ENCODE peak calls at places on chromosomes 16 and 17, in eight cellular contexts. P is A549, V is astrocyte of the spinal cord, N is heart right ventricle, C is neural progenitor cell, B is HCT116, A is NB4, O is kidney. M is an unnamed sample.

GRCh38 chr16:16029431-16030011 is 80.1 kb downstream of the ABCC1 start:
- DNase-seq in V (no peak), P (no peak), A (peak), B (no peak), N (no peak), O (no peak), C (no peak), M (peak)

GRCh38 chr16:72400257-72401078 is 228.5 kb upstream of the PMFBP1 start:
- DNase-seq in B (peak), N (no peak), A (peak), O (no peak), V (peak), P (peak), C (peak), M (peak)

GRCh38 chr16:80200079-80200478 is 340.7 kb upstream of the DYNLRB2 start:
- DNase-seq in V (no peak), B (no peak), C (no peak), O (no peak), A (no peak), N (no peak), P (peak), M (peak)

GRCh38 chr16:77211880-77212735 is 12.9 kb downstream of the SYCE1L start:
- DNase-seq in V (peak), N (peak), P (peak), C (peak), A (peak), B (no peak), O (peak), M (no peak)

GRCh38 chr17:57766307-57766943 is 21.3 kb upstream of the CCDC182 start:
- DNase-seq in C (no peak), O (no peak), V (no peak), P (peak), A (no peak), B (no peak), N (no peak), M (no peak)

GRCh38 chr16:50763211-50763610 is 21.3 kb downstream of the CYLD start:
- DNase-seq in N (no peak), O (no peak), C (no peak), P (no peak), A (no peak), B (no peak), V (no peak), M (peak)

GRCh38 chr17:73414171-73414955 is 102.6 kb upstream of the CDC42EP4 start:
- DNase-seq in P (no peak), V (no peak), N (no peak), A (no peak), O (peak), C (no peak), B (no peak), M (no peak)

GRCh38 chr17:44589316-44590071 is 32.2 kb downstream of the FZD2 start:
- DNase-seq in B (no peak), P (no peak), V (peak), C (no peak), A (no peak), O (peak), N (no peak), M (peak)

GRCh38 chr16:26857371-26857770 is 209.4 kb upstream of the C16orf82 start:
- DNase-seq in O (no peak), A (peak), P (no peak), C (no peak), B (no peak), N (no peak), V (no peak), M (no peak)

GRCh38 chr17:19650826-19651225 is 2.3 kb downstream of the ALDH3A2 start:
- DNase-seq in A (no peak), N (no peak), O (no peak), V (peak), C (no peak), B (no peak), P (no peak), M (no peak)

GRCh38 chr17:2867441-2868424 is 71.5 kb downstream of the RAP1GAP2 start:
- DNase-seq in B (no peak), O (no peak), V (no peak), N (no peak), P (peak), A (peak), C (peak), M (peak)

GRCh38 chr16:87549627-87550509 is 52.4 kb upstream of the JPH3 start:
- DNase-seq in A (no peak), N (no peak), V (no peak), P (no peak), O (no peak), B (no peak), C (no peak), M (no peak)

GRCh38 chr17:22171631-22172030 is 479.3 kb downstream of the KCNJ18 start:
- DNase-seq in N (no peak), A (no peak), P (no peak), B (no peak), V (no peak), C (no peak), O (no peak), M (no peak)

GRCh38 chr17:61425682-61426481 is 26.2 kb downstream of the TBX2 start:
- DNase-seq in C (peak), O (no peak), N (no peak), A (no peak), P (peak), B (peak), V (no peak), M (no peak)

GRCh38 chr17:47203984-47204721 is 5.0 kb upstream of the MYL4 start:
- DNase-seq in P (no peak), A (peak), V (no peak), C (no peak), N (no peak), O (no peak), B (no peak), M (no peak)

GRCh38 chr16:65064131-65064530 is 57.7 kb downstream of the CDH11 start:
- DNase-seq in N (no peak), C (no peak), V (no peak), B (no peak), A (no peak), O (no peak), P (no peak), M (no peak)

GRCh38 chr17:17694229-17695081 is 13.2 kb downstream of the RAI1 start:
- DNase-seq in N (peak), P (peak), O (peak), V (peak), A (peak), C (peak), B (no peak), M (peak)

GRCh38 chr16:10205688-10206087 is 23.5 kb upstream of the GRIN2A start:
- DNase-seq in N (no peak), C (no peak), O (no peak), A (no peak), P (no peak), B (no peak), V (no peak), M (no peak)

GRCh38 chr16:57761957-57762356 is 26.4 kb downstream of the KATNB1 start:
- DNase-seq in A (no peak), P (no peak), B (no peak), N (no peak), O (peak), V (no peak), C (no peak), M (no peak)

GRCh38 chr17:69575346-69575761 is 160.9 kb downstream of the MAP2K6 start:
- DNase-seq in C (peak), O (no peak), V (peak), N (no peak), P (peak), A (no peak), B (no peak), M (peak)

GRCh38 chr16:24701521-24701951 is 27.9 kb upstream of the TNRC6A start:
- DNase-seq in N (no peak), P (peak), B (no peak), O (peak), C (no peak), A (no peak), V (peak), M (peak)

GRCh38 chr17:63587770-63588169 is 12.9 kb upstream of the TACO1 start:
- DNase-seq in P (no peak), B (no peak), C (no peak), A (no peak), V (no peak), N (no peak), O (no peak), M (no peak)

GRCh38 chr16:72612271-72612670 is 435.7 kb downstream of the ZFHX3 start:
- DNase-seq in O (no peak), B (no peak), A (no peak), N (no peak), V (peak), P (no peak), C (no peak), M (peak)

GRCh38 chr16:72111653-72112451 is 18.2 kb downstream of the DHX38 start:
- DNase-seq in N (no peak), P (no peak), O (no peak), V (no peak), B (no peak), A (no peak), C (peak), M (no peak)

GRCh38 chr17:71519285-71519684 is 601.5 kb upstream of the SOX9 start:
- DNase-seq in N (no peak), C (no peak), V (no peak), A (no peak), P (no peak), O (no peak), B (no peak), M (no peak)

GRCh38 chr16:11290102-11290893 is 9.2 kb upstream of the PRM1 start:
- DNase-seq in B (no peak), P (no peak), A (no peak), V (no peak), O (no peak), N (no peak), C (no peak), M (no peak)

GRCh38 chr16:23182675-23183485 is at the start of gene SCNN1G:
- DNase-seq in A (peak), N (peak), V (no peak), P (no peak), B (no peak), O (peak), C (peak), M (no peak)

GRCh38 chr17:32516940-32517711 is 30.3 kb downstream of the CDK5R1 start:
- DNase-seq in P (no peak), C (no peak), N (no peak), A (no peak), O (no peak), V (no peak), B (no peak), M (no peak)

GRCh38 chr16:57804111-57804837 is 2.0 kb upstream of the KIFC3 start:
- DNase-seq in N (no peak), A (no peak), B (no peak), P (no peak), V (no peak), C (no peak), O (no peak), M (peak)

DNA sequence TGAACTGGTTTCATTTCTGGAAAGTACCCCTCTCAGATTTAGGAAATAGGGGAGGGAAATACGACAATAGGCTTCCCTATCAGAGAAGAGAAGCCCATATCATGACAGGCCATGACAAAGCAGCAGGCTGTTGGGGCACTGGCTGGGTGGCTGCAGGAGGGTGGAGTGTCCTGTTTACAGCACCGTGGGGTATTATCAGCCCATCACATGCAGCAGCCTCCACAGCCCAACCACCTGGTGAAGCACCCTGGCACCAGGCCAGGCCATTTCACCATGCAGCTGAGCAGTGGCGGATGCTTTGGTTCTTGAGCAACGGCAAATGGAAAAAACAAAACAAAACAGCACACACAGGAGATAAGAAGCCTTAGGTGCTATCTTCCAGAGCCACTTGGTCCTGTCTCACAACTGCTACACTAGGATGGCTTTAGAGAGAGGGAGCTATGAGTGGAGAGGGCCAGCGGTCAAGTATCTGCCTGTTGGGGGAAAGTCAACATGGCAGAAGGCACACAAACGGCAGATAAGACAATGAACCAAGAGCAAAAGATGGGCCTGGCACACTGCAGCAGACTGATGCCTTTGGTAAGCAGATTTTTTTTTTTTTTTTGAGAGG is 24.2 kb downstream of the FAM117A start:
- DNase-seq in C (no peak), V (no peak), O (peak), A (peak), B (no peak), N (peak), P (no peak), M (no peak)
- H3K4me3 ChIP-seq in C (no peak), V (no peak), O (no peak), A (peak), B (no peak), N (no peak), P (no peak), M (no peak)

GRCh38 chr16:85345129-85345639 is 232.9 kb upstream of the CIBAR2 start:
- DNase-seq in B (no peak), A (no peak), V (no peak), P (no peak), N (no peak), C (no peak), O (no peak), M (no peak)

GRCh38 chr16:85348065-85348840 is 236.0 kb upstream of the CIBAR2 start:
- DNase-seq in O (no peak), V (no peak), C (no peak), B (no peak), N (no peak), A (no peak), P (no peak), M (no peak)

GRCh38 chr16:85348921-85349334 is 236.7 kb upstream of the CIBAR2 start:
- DNase-seq in C (no peak), A (no peak), V (no peak), O (peak), P (no peak), N (no peak), B (no peak), M (no peak)

GRCh38 chr16:85346404-85347212 is 234.3 kb upstream of the CIBAR2 start:
- DNase-seq in O (no peak), V (no peak), C (no peak), B (no peak), A (no peak), N (no peak), P (no peak), M (no peak)

DNA sequence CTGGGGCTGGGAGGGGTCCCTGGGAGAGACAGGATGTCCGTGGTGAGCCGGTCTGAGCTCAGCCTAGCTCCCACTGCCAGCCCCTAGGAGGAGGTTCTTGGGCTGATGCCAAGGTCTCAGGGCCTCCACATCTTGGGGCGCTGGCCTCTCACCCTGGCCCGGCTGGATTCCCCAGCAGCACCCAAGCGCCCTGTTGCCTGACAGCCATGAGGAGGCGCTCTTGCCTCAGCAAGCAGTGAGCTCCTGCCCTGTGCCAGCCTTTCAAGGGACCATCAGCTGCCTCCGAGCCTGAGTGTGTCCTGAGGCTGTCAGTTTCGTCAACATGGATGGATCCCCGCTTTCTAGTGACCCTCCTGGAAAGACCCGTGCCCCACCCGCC is 234.9 kb upstream of the CIBAR2 start:
- DNase-seq in A (peak), V (no peak), B (no peak), P (peak), C (peak), O (peak), N (no peak), M (no peak)
- TF ChIP-seq CTCF in A (peak), V (peak), B (peak), P (peak), C (peak), O (peak), N (no peak), M (peak)

GRCh38 chr16:75038036-75038959 is 39.5 kb downstream of the ZNRF1 start:
- DNase-seq in C (no peak), N (no peak), A (peak), B (no peak), O (no peak), P (no peak), V (peak), M (peak)
- H3K4me3 ChIP-seq in C (no peak), N (no peak), A (no peak), B (no peak), O (no peak), P (no peak), V (no peak), M (no peak)

GRCh38 chr17:81315885-81316391 is 20.8 kb upstream of the SLC38A10 start:
- DNase-seq in O (no peak), A (no peak), B (no peak), V (no peak), N (no peak), P (no peak), C (no peak), M (no peak)

GRCh38 chr17:81313776-81314409 is 18.8 kb upstream of the SLC38A10 start:
- DNase-seq in A (no peak), B (no peak), N (no peak), P (no peak), O (no peak), V (no peak), C (no peak), M (no peak)

GRCh38 chr17:81312624-81313325 is 17.7 kb upstream of the SLC38A10 start:
- DNase-seq in B (no peak), A (peak), V (peak), N (no peak), P (no peak), O (no peak), C (no peak), M (no peak)

GRCh38 chr17:81315170-81315884 is 20.2 kb upstream of the SLC38A10 start:
- DNase-seq in V (no peak), C (no peak), O (no peak), B (no peak), P (no peak), A (no peak), N (no peak), M (no peak)

GRCh38 chr17:81314410-81315169 is 19.5 kb upstream of the SLC38A10 start:
- DNase-seq in B (no peak), N (no peak), A (no peak), O (no peak), P (no peak), C (no peak), V (no peak), M (no peak)
- TF ChIP-seq CTCF in B (no peak), N (no peak), A (no peak), O (no peak), P (no peak), C (no peak), V (no peak), M (no peak)

M was measured in fibroblast of the aortic adventitia.